ENCODE peak calls at places on chromosomes 6 and 20, in four cellular contexts. I is ovary, X is A549, F is sigmoid colon. J is an unnamed sample.

GRCh38 chr20:5688431-5688972 is 61.7 kb upstream of the SHLD1 start:
- DNase-seq in I (no peak), X (no peak), F (no peak), J (no peak)

GRCh38 chr6:88349511-88349910 is 183.4 kb upstream of the CNR1 start:
- DNase-seq in I (no peak), X (no peak), F (no peak), J (no peak)

GRCh38 chr6:150456902-150457643 is 88.3 kb downstream of the IYD start:
- DNase-seq in I (no peak), X (no peak), F (no peak), J (no peak)

GRCh38 chr20:46025376-46025783 is 3.6 kb upstream of the SLC12A5 start:
- DNase-seq in I (no peak), X (no peak), F (no peak), J (no peak)

GRCh38 chr6:131065824-131066171 is 2.8 kb upstream of the EPB41L2 start:
- DNase-seq in I (no peak), X (no peak), F (no peak), J (no peak)

GRCh38 chr6:75608955-75609533 is 7.4 kb downstream of the SENP6 start:
- DNase-seq in I (no peak), X (no peak), F (no peak), J (no peak)

GRCh38 chr6:57173886-57174510 is 1.9 kb downstream of the BAG2 start:
- DNase-seq in I (peak; percentile 32), X (peak; percentile 10), F (no peak), J (no peak)

GRCh38 chr20:20393770-20394169 is 25.9 kb downstream of the INSM1 start:
- DNase-seq in I (no peak), X (no peak), F (no peak), J (no peak)

GRCh38 chr6:123965894-123966293 is 162.2 kb downstream of the NKAIN2 start:
- DNase-seq in I (no peak), X (no peak), F (no peak), J (no peak)

GRCh38 chr6:117615981-117616961 is 14.0 kb upstream of the GOPC start:
- DNase-seq in I (no peak), X (no peak), F (no peak), J (no peak)

GRCh38 chr6:53496100-53496499 is 48.8 kb downstream of the GCLC start:
- DNase-seq in I (no peak), X (no peak), F (no peak), J (no peak)

GRCh38 chr6:133837801-133838349 is 51.0 kb upstream of the TCF21 start:
- DNase-seq in I (peak; percentile 36), X (peak; percentile 28), F (no peak), J (peak; percentile 77)

GRCh38 chr6:129671442-129672344 is 38.3 kb downstream of the ARHGAP18 start:
- DNase-seq in I (no peak), X (no peak), F (no peak), J (no peak)

GRCh38 chr6:114638346-114638745 is 295.5 kb upstream of the HS3ST5 start:
- DNase-seq in I (no peak), X (no peak), F (no peak), J (no peak)

GRCh38 chr6:3455121-3455489 is 1.7 kb downstream of the SLC22A23 start:
- DNase-seq in I (no peak), X (no peak), F (no peak), J (peak; percentile 50)

GRCh38 chr20:5844063-5844681 is 94.0 kb downstream of the SHLD1 start:
- DNase-seq in I (no peak), X (peak; percentile 96), F (no peak), J (no peak)

GRCh38 chr6:4270001-4270400 is 134.6 kb upstream of the ECI2 start:
- DNase-seq in I (no peak), X (no peak), F (no peak), J (no peak)

GRCh38 chr6:13268914-13269532 is 59.3 kb downstream of the TBC1D7 start:
- DNase-seq in I (no peak), X (no peak), F (no peak), J (no peak)

GRCh38 chr6:28606424-28607391 is 81.0 kb downstream of the GPX5 start:
- DNase-seq in I (no peak), X (peak; percentile 83), F (no peak), J (no peak)

GRCh38 chr6:139017227-139017626 is 11.3 kb upstream of the ABRACL start:
- DNase-seq in I (no peak), X (no peak), F (no peak), J (no peak)

GRCh38 chr6:145254649-145255401 is 480.5 kb downstream of the EPM2A start:
- DNase-seq in I (no peak), X (no peak), F (no peak), J (no peak)

GRCh38 chr6:125094563-125094962 is 59.0 kb upstream of the TPD52L1 start:
- DNase-seq in I (no peak), X (no peak), F (no peak), J (no peak)

GRCh38 chr6:2744206-2744771 is 6.4 kb downstream of the MYLK4 start:
- DNase-seq in I (no peak), X (peak; percentile 29), F (no peak), J (peak; percentile 42)

GRCh38 chr20:46206025-46206424 is 87.9 kb downstream of the CD40 start:
- DNase-seq in I (peak; percentile 35), X (peak; percentile 40), F (peak; percentile 74), J (peak; percentile 33)

DNA sequence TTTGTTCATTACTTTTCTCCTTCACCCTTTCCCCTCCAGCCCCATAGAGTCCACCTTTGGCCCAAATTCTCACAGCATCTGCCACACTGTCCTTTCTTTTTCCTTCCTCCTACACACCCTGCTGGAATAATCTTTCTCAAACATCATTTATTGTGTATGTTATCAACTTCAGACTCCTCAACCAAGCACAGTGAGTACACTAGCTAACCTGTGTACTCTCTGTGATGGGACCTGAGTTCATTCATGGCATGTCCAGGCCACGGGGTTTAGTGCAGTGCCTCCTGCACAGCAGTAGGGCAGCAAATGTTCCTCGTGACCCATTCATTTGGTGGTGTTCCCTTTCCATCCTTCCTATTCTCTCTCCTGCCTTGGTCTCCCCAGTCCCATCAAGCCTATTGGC is 7.1 kb upstream of the ARMC12 start:
- DNase-seq in I (no peak), X (no peak), F (no peak), J (no peak)
- TF ChIP-seq EP300 in I (no peak), X (no peak), F (no peak), J (no peak)

DNA sequence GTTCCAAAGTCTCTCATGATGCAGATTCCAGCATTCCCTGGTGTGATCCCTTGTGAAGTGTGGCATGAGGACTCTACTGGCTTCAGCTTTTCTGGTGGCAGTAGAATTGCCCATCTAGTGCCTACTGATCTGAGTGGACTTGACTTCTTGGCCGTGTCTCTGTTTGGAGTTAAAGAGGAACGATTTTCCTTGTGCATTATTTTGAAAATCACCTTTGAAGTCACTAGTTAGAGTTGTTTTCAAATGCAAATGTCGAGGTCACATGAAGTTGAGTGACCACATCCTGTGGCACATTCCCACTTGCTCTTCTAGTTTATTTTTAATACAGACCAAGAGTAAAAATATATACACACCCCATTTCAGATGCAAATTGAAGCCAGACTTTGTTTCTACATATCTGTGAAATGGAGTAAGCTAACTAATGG is 270.7 kb upstream of the TAB2 start:
- DNase-seq in I (no peak), X (no peak), F (no peak), J (no peak)
- H3K27ac ChIP-seq in I (no peak overlapping the region), X (no peak overlapping the region), F (no peak overlapping the region), J (no peak overlapping the region)

GRCh38 chr20:39800111-39800510 is 838.0 kb downstream of the DHX35 start:
- DNase-seq in I (no peak), X (no peak), F (no peak), J (no peak)
- H3K4me3 ChIP-seq in I (no peak overlapping the region), X (no peak overlapping the region), F (no peak overlapping the region), J (no peak overlapping the region)

GRCh38 chr6:113073611-113074191 is 726.6 kb downstream of the RFPL4B start:
- DNase-seq in I (no peak), X (no peak), F (no peak), J (no peak)
- TF ChIP-seq EP300 in I (no peak), X (no peak), F (no peak), J (no peak)

J was measured in stomach.